ENCODE peak calls at places on chromosomes 6 and 20, in four cellular contexts. P is WTC11, Z is K562, E is HepG2. T is an unnamed sample.

GRCh38 chr6:119844385-119844784 is 494.8 kb upstream of the MAN1A1 start:
- DNase-seq in E (no peak), P (no peak), Z (no peak), T (no peak)

GRCh38 chr20:24166127-24166389 is 177.5 kb upstream of the GGTLC1 start:
- DNase-seq in P (no peak), Z (no peak), E (no peak), T (no peak)

GRCh38 chr20:2558581-2559301 is 22.4 kb downstream of the TMC2 start:
- DNase-seq in E (no peak), P (peak), Z (no peak), T (no peak)

GRCh38 chr6:72554761-72555221 is 67.1 kb upstream of the KCNQ5 start:
- DNase-seq in E (no peak), Z (no peak), P (no peak), T (no peak)

GRCh38 chr20:61205769-61206168 is 46.3 kb upstream of the CDH4 start:
- DNase-seq in P (no peak), E (no peak), Z (no peak), T (no peak)

GRCh38 chr6:163806761-163807499 is 392.4 kb downstream of the QKI start:
- DNase-seq in E (no peak), P (no peak), Z (peak), T (no peak)

GRCh38 chr6:89297695-89298351 is 17.3 kb downstream of the GABRR2 start:
- DNase-seq in P (no peak), E (peak), Z (peak), T (no peak)

GRCh38 chr6:31652925-31653724 is 664 bp upstream of the BAG6 start:
- DNase-seq in E (peak), P (peak), Z (peak), T (peak)

GRCh38 chr6:126804255-126805064 is 314.0 kb upstream of the RSPO3 start:
- DNase-seq in E (peak), Z (peak), P (no peak), T (peak)

GRCh38 chr6:169312658-169313346 is 59.2 kb upstream of the THBS2 start:
- DNase-seq in E (peak), P (no peak), Z (no peak), T (no peak)

GRCh38 chr6:169853196-169854082 is 102.0 kb downstream of the ERMARD start:
- DNase-seq in E (no peak), P (no peak), Z (no peak), T (no peak)

GRCh38 chr6:45378324-45378926 is 691 bp upstream of the SUPT3H start:
- DNase-seq in Z (peak), E (no peak), P (no peak), T (no peak)

GRCh38 chr6:10413850-10414765 is 766 bp downstream of the TFAP2A start:
- DNase-seq in Z (peak), E (no peak), P (peak), T (no peak)

GRCh38 chr6:100509101-100509500 is 44.4 kb upstream of the SIM1 start:
- DNase-seq in E (no peak), P (no peak), Z (no peak), T (no peak)

GRCh38 chr6:69813508-69813907 is 16.7 kb upstream of the LMBRD1 start:
- DNase-seq in Z (no peak), E (no peak), P (no peak), T (no peak)

GRCh38 chr20:14883324-14883723 is 545.9 kb upstream of the FLRT3 start:
- DNase-seq in P (no peak), E (no peak), Z (no peak), T (no peak)

GRCh38 chr6:170480045-170480714 is 72.9 kb downstream of the PSMB1 start:
- DNase-seq in Z (no peak), E (no peak), P (peak), T (no peak)

GRCh38 chr6:144782634-144783033 is 497.5 kb downstream of the UTRN start:
- DNase-seq in P (no peak), Z (no peak), E (no peak), T (no peak)

GRCh38 chr6:157226761-157227160 is 96.6 kb downstream of the TMEM242 start:
- DNase-seq in Z (no peak), P (no peak), E (no peak), T (no peak)

GRCh38 chr6:13754644-13755043 is 43.0 kb upstream of the RANBP9 start:
- DNase-seq in Z (no peak), P (no peak), E (no peak), T (no peak)

GRCh38 chr6:92110390-92110789 is 1309.0 kb downstream of the EPHA7 start:
- DNase-seq in P (no peak), E (no peak), Z (no peak), T (no peak)

DNA sequence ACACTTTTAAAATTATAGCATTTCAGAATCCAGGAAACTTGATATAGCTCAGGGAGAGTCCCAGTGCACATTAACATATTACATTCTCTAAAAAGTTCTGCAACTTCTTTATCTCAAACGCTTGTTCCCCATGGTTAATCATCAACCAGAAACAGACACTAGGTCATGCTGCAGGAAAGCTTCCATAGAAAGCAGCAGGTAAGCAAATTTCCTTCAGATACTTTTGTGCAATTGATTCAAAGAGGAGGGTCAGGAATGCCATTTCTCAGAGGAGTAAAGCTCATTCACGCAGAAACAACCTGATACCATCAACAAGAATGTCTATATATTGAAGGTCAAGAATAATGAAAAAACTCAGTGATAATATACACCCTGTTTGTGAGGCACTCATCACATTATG is 95.4 kb downstream of the LY86 start:
- DNase-seq in E (peak), Z (no peak), P (no peak), T (no peak)
- TF ChIP-seq ELF4 in E (no peak), Z (no peak), P (no peak), T (no peak)

GRCh38 chr6:178119-178518 is 114.2 kb upstream of the DUSP22 start:
- DNase-seq in P (no peak), Z (no peak), E (no peak), T (no peak)
- TF ChIP-seq ELF4 in P (no peak), Z (no peak), E (no peak), T (no peak)

DNA sequence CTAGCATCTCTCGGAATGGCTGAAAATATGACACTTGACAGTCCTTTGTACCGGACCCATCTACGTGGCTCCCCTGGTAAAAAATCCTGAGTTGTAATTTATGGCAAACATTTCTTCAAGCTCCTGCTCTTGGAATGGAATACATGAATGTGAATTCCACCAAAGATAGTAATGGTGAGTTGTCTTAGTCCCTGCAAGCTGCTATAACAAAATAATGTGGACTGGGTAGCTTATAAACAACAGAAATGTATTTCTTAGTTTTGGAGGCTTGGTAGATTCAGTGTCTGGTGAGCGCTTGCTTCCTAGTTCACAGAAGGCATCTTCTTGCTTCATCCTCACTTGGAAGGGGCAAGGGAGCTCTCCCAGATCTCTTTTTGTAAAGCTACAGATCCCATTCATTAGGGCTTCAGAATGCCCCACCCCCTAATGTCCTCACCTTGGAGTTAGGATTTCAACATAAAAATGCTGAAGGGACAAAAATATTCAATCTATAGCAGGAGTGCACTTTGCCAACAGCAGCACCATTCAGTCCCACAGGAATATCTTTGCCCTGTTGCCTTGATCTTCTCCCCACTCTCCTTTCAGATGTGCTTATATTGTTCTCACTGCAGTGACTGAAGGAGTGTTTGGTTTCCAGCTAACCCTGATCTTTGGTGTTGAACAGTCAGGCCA is 167.8 kb upstream of the HDAC2 start:
- DNase-seq in P (no peak), Z (no peak), E (no peak), T (no peak)
- TF ChIP-seq ELF4 in P (no peak), Z (no peak), E (no peak), T (no peak)

GRCh38 chr6:2656460-2657064 is 94.2 kb downstream of the MYLK4 start:
- DNase-seq in P (no peak), Z (no peak), E (no peak), T (no peak)
- TF ChIP-seq ELF4 in P (no peak), Z (no peak), E (no peak), T (no peak)

GRCh38 chr20:16596991-16597390 is 23.7 kb upstream of the KIF16B start:
- DNase-seq in E (peak), P (no peak), Z (no peak), T (no peak)
- TF ChIP-seq ELF4 in E (no peak), P (no peak), Z (no peak), T (no peak)

DNA sequence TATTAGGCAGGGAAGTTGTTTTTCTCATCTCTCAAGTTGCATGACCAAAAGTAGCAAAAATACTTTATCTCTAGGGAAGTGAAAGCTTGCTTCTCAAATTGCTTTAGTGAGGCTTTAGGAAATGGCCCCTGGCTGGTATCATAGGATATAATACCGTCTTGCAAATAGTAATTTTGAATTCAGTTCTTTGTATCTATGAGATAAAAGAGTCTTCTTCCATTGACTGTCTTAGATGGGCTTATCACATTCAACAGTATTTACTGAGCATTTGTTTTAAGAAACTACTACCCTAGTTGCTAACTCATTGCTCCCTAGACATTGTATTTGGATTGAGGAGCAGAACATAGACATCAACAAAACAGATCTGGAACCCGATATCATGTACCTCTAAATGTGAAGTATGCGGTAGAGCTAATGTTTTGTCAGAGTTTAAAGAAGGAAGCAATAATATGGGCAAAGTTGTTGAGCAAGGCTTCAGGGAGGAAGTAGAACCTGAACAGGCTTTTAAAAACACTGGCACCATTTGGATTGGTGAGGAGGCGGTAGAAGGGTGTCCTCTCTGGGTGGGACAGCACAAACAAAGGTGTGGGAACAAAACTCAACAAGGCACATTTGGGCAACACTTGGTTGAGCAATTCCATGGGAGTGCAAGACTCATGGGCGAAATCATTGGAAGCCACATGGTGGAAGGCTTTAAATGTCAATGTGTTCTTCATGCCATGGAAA is 101.4 kb downstream of the SGK1 start:
- DNase-seq in P (no peak), E (no peak), Z (no peak), T (no peak)
- TF ChIP-seq ELF4 in P (no peak), E (no peak), Z (no peak), T (no peak)

DNA sequence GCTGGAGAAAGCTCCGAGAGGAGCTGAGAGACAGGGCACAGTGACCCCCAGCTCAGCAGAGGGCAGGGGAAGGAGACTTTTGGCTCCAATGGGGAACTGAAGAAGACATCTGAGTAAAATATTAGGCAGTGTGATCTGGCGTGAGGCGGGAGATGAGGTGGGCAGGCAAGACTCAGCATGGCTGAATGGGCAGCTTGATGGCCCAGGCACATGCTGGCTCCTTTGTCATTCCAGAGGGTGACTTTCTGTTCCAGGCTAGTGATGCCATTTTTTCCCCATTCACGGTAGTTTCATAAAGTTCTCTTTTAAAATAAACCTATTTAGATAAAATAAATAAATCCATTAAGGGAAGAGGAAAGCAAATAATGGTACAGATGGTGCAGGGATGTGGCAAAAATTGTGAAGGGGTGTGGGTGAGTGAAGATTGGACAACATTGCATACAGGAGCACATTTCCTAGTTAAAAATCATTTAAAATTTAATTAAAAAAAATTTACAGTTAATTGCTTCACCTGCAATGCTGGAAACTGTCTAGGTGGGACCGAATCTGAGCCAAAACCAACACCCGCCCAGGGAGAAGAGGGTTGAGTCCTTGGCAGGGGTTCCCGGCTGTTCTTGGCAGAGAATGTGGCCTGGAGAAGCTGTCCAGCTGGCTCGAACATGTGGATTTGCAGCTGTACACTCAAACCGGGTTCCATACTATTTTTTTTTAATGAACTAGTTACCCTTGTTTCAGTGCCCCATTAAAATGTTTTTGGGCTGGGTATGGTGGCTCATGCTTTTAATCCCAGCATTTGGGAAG is 41.7 kb upstream of the PRELID3B start:
- DNase-seq in P (no peak), E (no peak), Z (no peak), T (no peak)
- TF ChIP-seq ELF4 in P (no peak), E (no peak), Z (no peak), T (no peak)

DNA sequence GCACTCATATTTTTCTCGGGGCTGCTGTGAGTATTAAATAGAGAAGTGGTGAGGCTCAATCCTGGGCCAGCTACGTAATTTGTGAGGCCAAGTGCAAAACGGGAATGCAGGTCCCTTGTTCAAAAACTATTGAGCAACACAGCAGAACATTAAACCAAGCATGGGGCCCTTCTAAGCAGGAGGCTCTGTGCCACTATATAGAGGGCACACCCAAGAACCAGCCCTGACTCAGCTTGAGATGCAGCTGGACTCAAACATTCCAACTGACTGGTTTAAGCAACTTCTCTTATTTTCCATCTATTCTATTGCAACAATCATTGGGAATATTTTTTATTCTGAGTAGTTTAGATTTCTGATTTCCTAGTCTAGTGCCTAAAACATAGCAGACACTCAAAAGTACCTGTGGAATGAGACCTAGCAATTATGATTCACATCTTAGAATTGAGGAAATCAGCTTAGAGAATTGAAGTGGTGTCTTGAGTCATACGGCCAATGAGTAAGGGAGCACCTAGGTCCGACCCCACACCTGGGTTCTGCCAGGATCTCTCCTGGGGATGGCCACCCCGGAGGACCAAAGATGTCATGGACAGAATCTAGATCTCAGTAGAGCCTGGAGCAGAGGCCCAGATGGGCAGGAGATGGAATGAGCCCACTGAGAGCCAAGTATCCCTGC is 1.3 kb downstream of the SIRPB2 start:
- DNase-seq in P (no peak), Z (no peak), E (no peak), T (no peak)
- TF ChIP-seq ELF4 in P (no peak), Z (no peak), E (no peak), T (no peak)

DNA sequence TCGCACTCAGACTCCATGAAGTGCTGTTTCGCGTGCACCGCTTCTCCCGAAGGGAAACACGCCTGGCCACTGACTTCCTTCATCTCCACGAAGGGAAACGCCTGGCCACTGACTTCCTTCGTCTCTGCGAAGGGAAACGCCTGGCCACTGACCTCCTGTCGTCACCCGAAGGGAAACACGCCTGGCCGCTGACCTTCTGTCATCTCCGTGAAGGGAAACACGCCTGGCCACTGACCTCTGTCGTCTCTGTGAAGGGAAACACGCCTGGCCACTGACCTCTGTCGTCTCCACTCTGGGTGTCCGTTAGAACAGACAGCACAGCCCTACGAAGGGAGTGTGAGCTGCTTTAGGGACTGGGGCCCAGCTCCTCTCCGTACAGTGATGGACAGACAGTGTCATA is 17.1 kb upstream of the ADRM1 start:
- DNase-seq in E (no peak), Z (no peak), P (no peak), T (no peak)
- TF ChIP-seq ELF4 in E (no peak), Z (no peak), P (no peak), T (no peak)

T was measured in HEK293T.